ENCODE peak calls at places on chromosomes 6 and 20, in ten cellular contexts. B is right lobe of liver, U is RWPE1, G is coronary artery, S is AG04450, Y is breast epithelium, E is left ventricle myocardium inferior, R is hepatocyte, H is left lung, I is colonic mucosa. P is an unnamed sample.
A peak's percentile ranks its signal among the peaks of the same experiment; 100 is the strongest.

GRCh38 chr6:22783921-22784320 is 214.6 kb downstream of the HDGFL1 start:
- DNase-seq in B (no peak), U (no peak), G (no peak), S (no peak), Y (no peak), E (no peak), R (no peak), H (no peak), I (no peak), P (no peak)

GRCh38 chr6:15308445-15309213 is 62.8 kb downstream of the JARID2 start:
- DNase-seq in B (no peak), U (no peak), G (no peak), S (no peak), Y (no peak), E (no peak), R (no peak), H (no peak), I (no peak), P (no peak)

GRCh38 chr20:4973330-4974097 is 27.8 kb downstream of the SLC23A2 start:
- DNase-seq in B (peak; percentile 92), U (no peak), G (peak; percentile 72), S (peak; percentile 70), Y (no peak), E (peak; percentile 21), R (peak; percentile 18), H (no peak), I (peak; percentile 26), P (no peak)

GRCh38 chr20:10705801-10706459 is 32.1 kb upstream of the JAG1 start:
- DNase-seq in B (no peak), U (peak; percentile 94), G (no peak), S (no peak), Y (no peak), E (no peak), R (no peak), H (peak; percentile 65), I (peak; percentile 57), P (peak; percentile 92)

GRCh38 chr6:154471609-154472362 is 38.7 kb downstream of the CNKSR3 start:
- DNase-seq in B (no peak), U (no peak), G (no peak), S (no peak), Y (no peak), E (no peak), R (no peak), H (no peak), I (no peak), P (no peak)

GRCh38 chr20:64029293-64030117 is 6.5 kb upstream of the C20orf204 start:
- DNase-seq in B (no peak), U (no peak), G (no peak), S (no peak), Y (no peak), E (no peak), R (no peak), H (peak; percentile 66), I (no peak), P (peak; percentile 83)

GRCh38 chr20:45987108-45987780 is 15.2 kb upstream of the ZNF335 start:
- DNase-seq in B (peak; percentile 87), U (peak; percentile 88), G (no peak), S (no peak), Y (peak; percentile 70), E (peak; percentile 68), R (peak; percentile 83), H (peak; percentile 96), I (peak; percentile 72), P (peak; percentile 97)

GRCh38 chr20:496126-496696 is 33.9 kb upstream of the TBC1D20 start:
- DNase-seq in B (no peak), U (no peak), G (no peak), S (no peak), Y (no peak), E (no peak), R (no peak), H (no peak), I (no peak), P (no peak)

GRCh38 chr6:125947581-125947980 is 9.0 kb upstream of the HINT3 start:
- DNase-seq in B (no peak), U (peak; percentile 57), G (no peak), S (no peak), Y (no peak), E (no peak), R (no peak), H (peak; percentile 31), I (no peak), P (no peak)

GRCh38 chr20:54477134-54477533 is 1.7 kb downstream of the DOK5 start:
- DNase-seq in B (no peak), U (no peak), G (no peak), S (no peak), Y (no peak), E (no peak), R (no peak), H (no peak), I (no peak), P (no peak)
- TF ChIP-seq CTCF in B (no peak), U (no peak), G (no peak), S (no peak), Y (no peak), E (no peak), R (no peak), H (no peak), I (no peak), P (no peak)

GRCh38 chr6:35147101-35147885 is 6.2 kb upstream of the TCP11 start:
- DNase-seq in B (no peak), U (no peak), G (no peak), S (no peak), Y (no peak), E (no peak), R (no peak), H (no peak), I (no peak), P (no peak)
- H3K27ac ChIP-seq in B (no peak overlapping the region), U (no peak overlapping the region), G (no peak overlapping the region), S (no peak overlapping the region), Y (no peak overlapping the region), E (no peak overlapping the region), R (peak overlapping the region; percentile 70), H (no peak overlapping the region), I (no peak overlapping the region), P (no peak overlapping the region)

GRCh38 chr6:33407132-33407718 is 3.6 kb upstream of the PHF1 start:
- DNase-seq in B (no peak), U (no peak), G (no peak), S (no peak), Y (no peak), E (no peak), R (no peak), H (no peak), I (no peak), P (no peak)
- TF ChIP-seq CTCF in B (peak; percentile 26), U (no peak), G (no peak), S (peak; percentile 35), Y (no peak), E (peak; percentile 27), R (peak; percentile 33), H (no peak), I (no peak), P (peak; percentile 23)

GRCh38 chr6:132068766-132069165 is 117.6 kb upstream of the CCN2 start:
- DNase-seq in B (no peak), U (no peak), G (no peak), S (no peak), Y (no peak), E (no peak), R (no peak), H (no peak), I (no peak), P (no peak)

GRCh38 chr6:132070356-132070755 is 119.2 kb upstream of the CCN2 start:
- DNase-seq in B (no peak), U (no peak), G (no peak), S (no peak), Y (no peak), E (no peak), R (no peak), H (no peak), I (no peak), P (no peak)

GRCh38 chr6:132076452-132076851 is 125.3 kb upstream of the CCN2 start:
- DNase-seq in B (no peak), U (no peak), G (no peak), S (no peak), Y (no peak), E (no peak), R (no peak), H (no peak), I (no peak), P (no peak)

GRCh38 chr6:132072271-132072670 is 121.1 kb upstream of the CCN2 start:
- DNase-seq in B (no peak), U (no peak), G (no peak), S (no peak), Y (no peak), E (no peak), R (no peak), H (no peak), I (no peak), P (no peak)

GRCh38 chr6:132072831-132073230 is 121.7 kb upstream of the CCN2 start:
- DNase-seq in B (no peak), U (no peak), G (no peak), S (no peak), Y (no peak), E (no peak), R (no peak), H (no peak), I (no peak), P (no peak)
- H3K27ac ChIP-seq in B (no peak overlapping the region), U (no peak overlapping the region), G (no peak overlapping the region), S (no peak overlapping the region), Y (peak overlapping the region; percentile 8), E (no peak overlapping the region), R (no peak overlapping the region), H (no peak overlapping the region), I (no peak overlapping the region), P (no peak overlapping the region)

DNA sequence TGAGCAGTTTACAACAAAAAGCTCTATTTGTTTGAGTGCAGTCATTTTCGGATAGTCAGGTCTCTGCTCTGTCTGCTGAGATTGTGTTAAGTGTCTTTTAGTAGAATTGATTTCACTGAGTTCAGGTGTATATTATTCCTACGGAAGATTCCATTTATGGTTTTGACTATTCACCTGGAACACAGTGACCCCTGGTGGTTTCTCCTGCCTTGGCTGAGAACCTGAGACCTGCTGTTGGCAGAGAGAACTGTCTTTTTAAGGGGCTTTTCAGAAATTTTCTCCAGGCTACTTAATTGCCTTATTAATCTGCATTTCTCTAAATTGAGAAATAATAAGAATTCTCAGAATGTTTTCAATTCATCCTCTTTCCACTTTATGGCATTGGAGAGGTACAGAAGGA is 508.0 kb downstream of the TBC1D32 start:
- DNase-seq in B (no peak), U (peak; percentile 13), G (no peak), S (no peak), Y (no peak), E (no peak), R (peak; percentile 65), H (no peak), I (peak; percentile 27), P (no peak)
- TF ChIP-seq CTCF in B (peak; percentile 53), U (peak; percentile 49), G (no peak), S (no peak), Y (no peak), E (peak; percentile 34), R (peak; percentile 71), H (peak; percentile 31), I (peak; percentile 43), P (peak; percentile 60)